ENCODE peak calls at places on chromosome 7, in five cellular contexts. S is NCI-H2029 treated with DMSO at 0.1 percent for 48 hours; M is activated CD4-positive, alpha-beta T cell treated with anti-CD3 and anti-CD28 coated beads for 24 hours; K is M059J; J is NCI-H345. Y is an unnamed sample.

GRCh38 chr7:121873795-121874194 is 834 bp downstream of the PTPRZ1 start:
- DNase-seq in S (no peak), M (no peak), K (no peak), J (no peak), Y (no peak)

GRCh38 chr7:24737281-24737680 is 20.0 kb downstream of the GSDME start:
- DNase-seq in S (no peak), M (no peak), K (peak; percentile 29), J (no peak), Y (no peak)

GRCh38 chr7:157676001-157676400 is 339.2 kb downstream of the DNAJB6 start:
- DNase-seq in S (peak; percentile 29), M (no peak), K (no peak), J (no peak), Y (no peak)

GRCh38 chr7:92778972-92779371 is 57.4 kb downstream of the CDK6 start:
- DNase-seq in S (no peak), M (no peak), K (no peak), J (no peak), Y (peak; percentile 51)

GRCh38 chr7:92685146-92686042 is 95.2 kb upstream of the FAM133B start:
- DNase-seq in S (no peak), M (peak; percentile 23), K (no peak), J (no peak), Y (no peak)

GRCh38 chr7:1267016-1267900 is 34.6 kb downstream of the UNCX start:
- DNase-seq in S (no peak), M (no peak), K (no peak), J (no peak), Y (no peak)

GRCh38 chr7:4144171-4144701 is 537.9 kb upstream of the FOXK1 start:
- DNase-seq in S (no peak), M (no peak), K (no peak), J (no peak), Y (no peak)

GRCh38 chr7:107387077-107387476 is 82.8 kb upstream of the GPR22 start:
- DNase-seq in S (no peak), M (no peak), K (peak; percentile 72), J (no peak), Y (no peak)

GRCh38 chr7:1275685-1276424 is 43.2 kb downstream of the UNCX start:
- DNase-seq in S (no peak), M (no peak), K (no peak), J (peak; percentile 14), Y (no peak)

GRCh38 chr7:77799078-77799964 is 748 bp downstream of the PHTF2 start:
- DNase-seq in S (peak; percentile 9), M (no peak), K (peak; percentile 49), J (peak; percentile 24), Y (peak; percentile 38)

GRCh38 chr7:132004528-132004927 is 448.1 kb upstream of the PODXL start:
- DNase-seq in S (no peak), M (no peak), K (peak; percentile 49), J (no peak), Y (no peak)

Y was measured in kidney tubule cell.